ENCODE peak calls at places on chromosome 1, in nine cellular contexts. One of them, this sample, is unnamed.

GRCh38 chr1:89363196-89363595 is 663 bp upstream of the GBP6 start:
- DNase-seq in PC-9: no peak
- DNase-seq in GM23338: no peak
- DNase-seq in HCT116: no peak
- DNase-seq in mammary epithelial cell: peak; percentile 83
- DNase-seq in neural progenitor cell: no peak
- DNase-seq in fibroblast of lung: no peak
- DNase-seq in PC-3: peak; percentile 62
- DNase-seq in keratinocyte: no peak
- DNase-seq in this sample: peak; percentile 78

GRCh38 chr1:231629132-231629531 is 2.5 kb downstream of the DISC1 start:
- DNase-seq in PC-9: no peak
- DNase-seq in GM23338: no peak
- DNase-seq in HCT116: no peak
- DNase-seq in mammary epithelial cell: no peak
- DNase-seq in neural progenitor cell: no peak
- DNase-seq in fibroblast of lung: no peak
- DNase-seq in PC-3: no peak
- DNase-seq in keratinocyte: no peak
- DNase-seq in this sample: no peak

GRCh38 chr1:232600430-232601258 is 29.3 kb downstream of the SIPA1L2 start:
- DNase-seq in PC-9: peak; percentile 43
- DNase-seq in GM23338: peak; percentile 28
- DNase-seq in HCT116: no peak
- DNase-seq in mammary epithelial cell: no peak
- DNase-seq in neural progenitor cell: no peak
- DNase-seq in fibroblast of lung: peak; percentile 28
- DNase-seq in PC-3: no peak
- DNase-seq in keratinocyte: no peak
- DNase-seq in this sample: no peak

GRCh38 chr1:109705411-109705810 is 6.6 kb upstream of the GSTM5 start:
- DNase-seq in PC-9: peak; percentile 79
- DNase-seq in GM23338: no peak
- DNase-seq in HCT116: no peak
- DNase-seq in mammary epithelial cell: no peak
- DNase-seq in neural progenitor cell: no peak
- DNase-seq in fibroblast of lung: no peak
- DNase-seq in PC-3: peak; percentile 65
- DNase-seq in keratinocyte: no peak
- DNase-seq in this sample: no peak

GRCh38 chr1:76511226-76511625 is 356.1 kb upstream of the ST6GALNAC5 start:
- DNase-seq in PC-9: no peak
- DNase-seq in GM23338: peak; percentile 77
- DNase-seq in HCT116: no peak
- DNase-seq in mammary epithelial cell: no peak
- DNase-seq in neural progenitor cell: peak; percentile 46
- DNase-seq in fibroblast of lung: no peak
- DNase-seq in PC-3: no peak
- DNase-seq in keratinocyte: no peak
- DNase-seq in this sample: no peak

GRCh38 chr1:212634252-212634651 is 25.7 kb downstream of the ATF3 start:
- DNase-seq in PC-9: no peak
- DNase-seq in GM23338: no peak
- DNase-seq in HCT116: no peak
- DNase-seq in mammary epithelial cell: no peak
- DNase-seq in neural progenitor cell: no peak
- DNase-seq in fibroblast of lung: no peak
- DNase-seq in PC-3: no peak
- DNase-seq in keratinocyte: no peak
- DNase-seq in this sample: no peak

GRCh38 chr1:206566976-206567375 is 45.3 kb downstream of the EIF2D start:
- DNase-seq in PC-9: no peak
- DNase-seq in GM23338: no peak
- DNase-seq in HCT116: no peak
- DNase-seq in mammary epithelial cell: no peak
- DNase-seq in neural progenitor cell: no peak
- DNase-seq in fibroblast of lung: no peak
- DNase-seq in PC-3: no peak
- DNase-seq in keratinocyte: no peak
- DNase-seq in this sample: no peak

GRCh38 chr1:202968895-202969295 is 1.8 kb upstream of the CYB5R1 start:
- DNase-seq in PC-9: peak; percentile 49
- DNase-seq in GM23338: peak; percentile 89
- DNase-seq in HCT116: peak; percentile 68
- DNase-seq in mammary epithelial cell: peak; percentile 48
- DNase-seq in neural progenitor cell: peak; percentile 77
- DNase-seq in fibroblast of lung: peak; percentile 57
- DNase-seq in PC-3: peak; percentile 76
- DNase-seq in keratinocyte: no peak
- DNase-seq in this sample: peak; percentile 85

GRCh38 chr1:155813672-155814071 is 43.3 kb downstream of the GON4L start:
- DNase-seq in PC-9: no peak
- DNase-seq in GM23338: no peak
- DNase-seq in HCT116: no peak
- DNase-seq in mammary epithelial cell: no peak
- DNase-seq in neural progenitor cell: no peak
- DNase-seq in fibroblast of lung: no peak
- DNase-seq in PC-3: no peak
- DNase-seq in keratinocyte: no peak
- DNase-seq in this sample: no peak

GRCh38 chr1:227318852-227319607 is 738 bp upstream of the CDC42BPA start:
- DNase-seq in PC-9: no peak
- DNase-seq in GM23338: peak; percentile 79
- DNase-seq in HCT116: no peak
- DNase-seq in mammary epithelial cell: peak; percentile 61
- DNase-seq in neural progenitor cell: peak; percentile 81
- DNase-seq in fibroblast of lung: peak; percentile 33
- DNase-seq in PC-3: peak; percentile 76
- DNase-seq in keratinocyte: no peak
- DNase-seq in this sample: no peak

GRCh38 chr1:226772456-226773139 is 33.5 kb upstream of the ITPKB start:
- DNase-seq in PC-9: no peak
- DNase-seq in GM23338: no peak
- DNase-seq in HCT116: no peak
- DNase-seq in mammary epithelial cell: no peak
- DNase-seq in neural progenitor cell: no peak
- DNase-seq in fibroblast of lung: no peak
- DNase-seq in PC-3: no peak
- DNase-seq in keratinocyte: no peak
- DNase-seq in this sample: peak; percentile 75

GRCh38 chr1:182444497-182444896 is 5.4 kb upstream of the RGSL1 start:
- DNase-seq in PC-9: no peak
- DNase-seq in GM23338: peak; percentile 32
- DNase-seq in HCT116: no peak
- DNase-seq in mammary epithelial cell: no peak
- DNase-seq in neural progenitor cell: no peak
- DNase-seq in fibroblast of lung: no peak
- DNase-seq in PC-3: no peak
- DNase-seq in keratinocyte: no peak
- DNase-seq in this sample: no peak

GRCh38 chr1:221778535-221779142 is 36.8 kb upstream of the DUSP10 start:
- DNase-seq in PC-9: no peak
- DNase-seq in GM23338: no peak
- DNase-seq in HCT116: no peak
- DNase-seq in mammary epithelial cell: no peak
- DNase-seq in neural progenitor cell: no peak
- DNase-seq in fibroblast of lung: no peak
- DNase-seq in PC-3: no peak
- DNase-seq in keratinocyte: no peak
- DNase-seq in this sample: peak; percentile 30

GRCh38 chr1:4048076-4048475 is 148.0 kb upstream of the C1orf174 start:
- DNase-seq in PC-9: no peak
- DNase-seq in GM23338: no peak
- DNase-seq in HCT116: no peak
- DNase-seq in mammary epithelial cell: no peak
- DNase-seq in neural progenitor cell: no peak
- DNase-seq in fibroblast of lung: no peak
- DNase-seq in PC-3: no peak
- DNase-seq in keratinocyte: no peak
- DNase-seq in this sample: no peak

GRCh38 chr1:29747136-29747670 is 510.9 kb downstream of the PTPRU start:
- DNase-seq in PC-9: no peak
- DNase-seq in GM23338: no peak
- DNase-seq in HCT116: no peak
- DNase-seq in mammary epithelial cell: no peak
- DNase-seq in neural progenitor cell: no peak
- DNase-seq in fibroblast of lung: no peak
- DNase-seq in PC-3: no peak
- DNase-seq in keratinocyte: no peak
- DNase-seq in this sample: no peak

GRCh38 chr1:156488566-156489165 is 11.9 kb downstream of the MEF2D start:
- DNase-seq in PC-9: peak; percentile 78
- DNase-seq in GM23338: no peak
- DNase-seq in HCT116: no peak
- DNase-seq in mammary epithelial cell: no peak
- DNase-seq in neural progenitor cell: no peak
- DNase-seq in fibroblast of lung: no peak
- DNase-seq in PC-3: peak; percentile 26
- DNase-seq in keratinocyte: no peak
- DNase-seq in this sample: peak; percentile 90

GRCh38 chr1:184992271-184992670 is 18.0 kb upstream of the NIBAN1 start:
- DNase-seq in PC-9: no peak
- DNase-seq in GM23338: no peak
- DNase-seq in HCT116: no peak
- DNase-seq in mammary epithelial cell: no peak
- DNase-seq in neural progenitor cell: no peak
- DNase-seq in fibroblast of lung: no peak
- DNase-seq in PC-3: no peak
- DNase-seq in keratinocyte: no peak
- DNase-seq in this sample: no peak

GRCh38 chr1:28056129-28056925 is 32.1 kb downstream of the EYA3 start:
- DNase-seq in PC-9: no peak
- DNase-seq in GM23338: no peak
- DNase-seq in HCT116: no peak
- DNase-seq in mammary epithelial cell: peak; percentile 26
- DNase-seq in neural progenitor cell: no peak
- DNase-seq in fibroblast of lung: no peak
- DNase-seq in PC-3: no peak
- DNase-seq in keratinocyte: no peak
- DNase-seq in this sample: no peak

DNA sequence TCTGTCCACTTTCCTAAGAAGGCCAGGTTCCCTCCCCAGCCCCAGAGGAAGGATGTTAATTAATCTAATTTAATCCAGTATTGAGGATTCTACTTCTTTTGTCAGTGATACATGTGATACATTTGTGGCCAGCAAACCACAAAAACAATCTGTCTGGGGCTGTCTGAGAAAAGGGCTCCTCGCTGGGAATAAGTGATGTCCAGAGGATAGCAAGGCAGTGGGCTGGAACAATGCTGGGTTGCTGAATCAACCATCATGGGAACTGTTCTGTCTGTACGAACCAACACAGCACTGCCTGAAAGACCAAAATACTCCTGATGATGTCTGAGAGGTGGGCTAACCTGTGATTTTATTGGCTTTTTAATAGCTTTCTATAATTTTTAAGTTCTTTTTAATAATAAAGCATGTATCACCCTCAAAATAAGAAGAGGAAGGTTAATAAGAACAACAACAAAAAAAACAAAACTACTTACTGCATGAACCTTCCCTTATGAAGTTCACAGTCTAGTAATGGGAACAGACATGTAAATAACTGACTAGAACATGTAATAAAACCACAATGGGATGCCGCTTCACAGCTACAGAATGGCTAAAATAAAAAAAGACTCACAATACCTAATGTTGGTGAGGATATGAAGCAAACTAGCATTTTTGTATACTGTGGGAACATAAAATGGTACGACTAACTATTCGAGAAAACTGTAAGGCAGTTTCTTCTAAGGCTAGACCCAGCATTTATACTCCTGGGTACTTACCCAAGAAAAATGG is 11.4 kb upstream of the ADAR start:
- DNase-seq in PC-9: no peak
- DNase-seq in GM23338: no peak
- DNase-seq in HCT116: no peak
- DNase-seq in mammary epithelial cell: no peak
- DNase-seq in neural progenitor cell: no peak
- DNase-seq in fibroblast of lung: no peak
- DNase-seq in PC-3: no peak
- DNase-seq in keratinocyte: no peak
- DNase-seq in this sample: no peak
- H4K20me1 ChIP-seq in PC-9: peaks cover 22% of the 10 kb centered on the region
- H4K20me1 ChIP-seq in GM23338: peaks cover 22% of the 10 kb centered on the region
- H4K20me1 ChIP-seq in HCT116: peaks cover 3% of the 10 kb centered on the region
- H4K20me1 ChIP-seq in mammary epithelial cell: no peaks in the 10 kb centered on the region
- H4K20me1 ChIP-seq in neural progenitor cell: peaks cover 69% of the 10 kb centered on the region
- H4K20me1 ChIP-seq in fibroblast of lung: peaks cover 4% of the 10 kb centered on the region
- H4K20me1 ChIP-seq in PC-3: peaks cover 14% of the 10 kb centered on the region
- H4K20me1 ChIP-seq in keratinocyte: peaks cover 8% of the 10 kb centered on the region
- H4K20me1 ChIP-seq in this sample: peaks cover 9% of the 10 kb centered on the region

DNA sequence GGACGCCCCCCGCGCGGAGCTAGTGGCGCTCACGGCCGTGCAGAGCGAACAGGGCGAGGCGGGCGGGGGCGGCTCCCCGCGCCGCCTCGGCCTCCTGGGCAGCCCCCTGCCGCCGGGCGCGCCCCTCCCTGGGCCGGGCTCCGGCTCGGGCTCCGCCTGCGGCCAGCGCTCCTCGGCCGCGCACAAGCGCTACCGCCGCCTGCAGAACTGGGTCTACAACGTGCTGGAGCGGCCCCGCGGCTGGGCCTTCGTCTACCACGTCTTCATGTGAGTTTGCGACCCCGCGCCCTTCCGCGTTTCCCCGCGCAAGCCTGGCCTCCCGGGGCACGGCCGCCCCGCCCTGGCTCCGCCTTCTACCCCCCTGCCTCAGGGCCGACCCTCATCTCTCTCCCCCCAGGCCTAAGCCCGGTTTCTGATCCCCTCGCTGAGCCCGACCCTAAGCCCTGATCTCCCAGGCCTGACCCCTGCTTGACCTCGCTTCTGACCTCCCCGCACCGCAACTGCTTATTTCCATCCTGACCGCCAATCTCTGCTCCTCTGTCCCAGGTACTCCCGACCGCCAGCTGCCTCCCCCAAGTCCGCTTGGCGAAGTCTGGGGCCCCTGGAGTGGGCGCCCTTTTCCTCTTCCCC is 669 bp downstream of the KCNQ4 start:
- DNase-seq in PC-9: no peak
- DNase-seq in GM23338: peak; percentile 65
- DNase-seq in HCT116: no peak
- DNase-seq in mammary epithelial cell: no peak
- DNase-seq in neural progenitor cell: peak; percentile 75
- DNase-seq in fibroblast of lung: no peak
- DNase-seq in PC-3: no peak
- DNase-seq in keratinocyte: no peak
- DNase-seq in this sample: no peak
- TF ChIP-seq EZH2 in PC-9: no peak
- TF ChIP-seq EZH2 in GM23338: peak; percentile 67
- TF ChIP-seq EZH2 in HCT116: no peak
- TF ChIP-seq EZH2 in mammary epithelial cell: peak; percentile 43
- TF ChIP-seq EZH2 in neural progenitor cell: peak; percentile 65
- TF ChIP-seq EZH2 in fibroblast of lung: peak; percentile 95
- TF ChIP-seq EZH2 in PC-3: no peak
- TF ChIP-seq EZH2 in keratinocyte: peak; percentile 97
- TF ChIP-seq EZH2 in this sample: no peak

GRCh38 chr1:16375521-16376359 is 8.7 kb downstream of the SZRD1 start:
- DNase-seq in PC-9: no peak
- DNase-seq in GM23338: no peak
- DNase-seq in HCT116: no peak
- DNase-seq in mammary epithelial cell: no peak
- DNase-seq in neural progenitor cell: no peak
- DNase-seq in fibroblast of lung: peak; percentile 79
- DNase-seq in PC-3: peak; percentile 23
- DNase-seq in keratinocyte: no peak
- DNase-seq in this sample: no peak
- H3K27ac ChIP-seq in PC-9: no peak overlapping the region
- H3K27ac ChIP-seq in GM23338: peak overlapping the region; percentile 78
- H3K27ac ChIP-seq in HCT116: no peak overlapping the region
- H3K27ac ChIP-seq in mammary epithelial cell: no peak overlapping the region
- H3K27ac ChIP-seq in neural progenitor cell: no peak overlapping the region
- H3K27ac ChIP-seq in fibroblast of lung: peak overlapping the region; percentile 71
- H3K27ac ChIP-seq in PC-3: no peak overlapping the region
- H3K27ac ChIP-seq in keratinocyte: no peak overlapping the region
- H3K27ac ChIP-seq in this sample: no peak overlapping the region

GRCh38 chr1:21007876-21008275 is 168.8 kb downstream of the EIF4G3 start:
- DNase-seq in PC-9: no peak
- DNase-seq in GM23338: no peak
- DNase-seq in HCT116: no peak
- DNase-seq in mammary epithelial cell: no peak
- DNase-seq in neural progenitor cell: no peak
- DNase-seq in fibroblast of lung: no peak
- DNase-seq in PC-3: no peak
- DNase-seq in keratinocyte: no peak
- DNase-seq in this sample: no peak
- H4K20me1 ChIP-seq in PC-9: peaks cover 14% of the 10 kb centered on the region
- H4K20me1 ChIP-seq in GM23338: peaks cover 20% of the 10 kb centered on the region
- H4K20me1 ChIP-seq in HCT116: peaks cover 5% of the 10 kb centered on the region
- H4K20me1 ChIP-seq in mammary epithelial cell: no peaks in the 10 kb centered on the region
- H4K20me1 ChIP-seq in neural progenitor cell: peaks cover 24% of the 10 kb centered on the region
- H4K20me1 ChIP-seq in fibroblast of lung: no peaks in the 10 kb centered on the region
- H4K20me1 ChIP-seq in PC-3: no peaks in the 10 kb centered on the region
- H4K20me1 ChIP-seq in keratinocyte: no peaks in the 10 kb centered on the region
- H4K20me1 ChIP-seq in this sample: no peaks in the 10 kb centered on the region